ENCODE peak calls at places on chromosomes 13 and 19, in five cellular contexts. L is vagina, U is IMR-90, A is progenitor cell of endocrine pancreas, H is RWPE1. T is an unnamed sample.
A peak's percentile ranks its signal among the peaks of the same experiment; 100 is the strongest.

GRCh38 chr13:30138511-30138910 is 168.8 kb downstream of the KATNAL1 start:
- DNase-seq in L (no peak), U (no peak), A (no peak), H (no peak), T (no peak)

GRCh38 chr13:28059214-28059613 is 41.2 kb downstream of the FLT3 start:
- DNase-seq in L (no peak), U (peak; percentile 15), A (no peak), H (peak; percentile 36), T (peak; percentile 56)

GRCh38 chr19:18894254-18895037 is 1.5 kb downstream of the CERS1 start:
- DNase-seq in L (no peak), U (peak; percentile 35), A (no peak), H (peak; percentile 50), T (peak; percentile 83)

GRCh38 chr13:98326274-98326673 is 149.2 kb upstream of the RNF113B start:
- DNase-seq in L (no peak), U (no peak), A (no peak), H (no peak), T (no peak)

GRCh38 chr13:35599385-35599784 is 122.9 kb upstream of the MAB21L1 start:
- DNase-seq in L (no peak), U (no peak), A (no peak), H (peak; percentile 2), T (no peak)

GRCh38 chr13:39353988-39354387 is 249.0 kb downstream of the LHFPL6 start:
- DNase-seq in L (no peak), U (peak; percentile 65), A (no peak), H (no peak), T (no peak)

GRCh38 chr19:41531438-41532311 is 44.3 kb upstream of the CEACAM21 start:
- DNase-seq in L (no peak), U (peak; percentile 31), A (no peak), H (peak; percentile 60), T (no peak)

GRCh38 chr19:38155453-38155852 is 68.6 kb downstream of the DPF1 start:
- DNase-seq in L (no peak), U (peak; percentile 58), A (no peak), H (no peak), T (no peak)

DNA sequence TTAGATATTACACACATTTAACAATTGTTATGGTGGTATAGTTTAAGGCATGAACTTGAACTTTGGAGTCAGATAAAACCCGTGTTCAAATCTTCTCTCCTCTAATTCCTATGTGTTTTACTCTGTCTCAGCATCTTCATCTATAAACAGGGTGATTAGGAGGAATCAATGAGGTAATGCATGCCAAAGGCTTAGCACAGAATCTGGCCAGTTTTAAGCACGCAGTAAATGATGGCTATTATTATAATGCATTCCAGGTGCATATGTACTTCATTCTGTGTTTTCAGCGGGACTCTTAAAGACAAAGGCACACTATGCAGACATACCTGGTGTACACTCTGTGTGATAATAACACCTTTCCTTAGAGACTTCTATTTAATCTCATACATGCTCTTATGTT is 88.0 kb upstream of the FRY start:
- DNase-seq in L (no peak), U (no peak), A (no peak), H (no peak), T (no peak)
- TF ChIP-seq CTCF in L (no peak), U (no peak), A (no peak), H (no peak), T (no peak)

GRCh38 chr13:55199132-55199531 is 1941.6 kb upstream of the PRR20A start:
- DNase-seq in L (no peak), U (no peak), A (no peak), H (no peak), T (peak; percentile 18)
- TF ChIP-seq CTCF in L (no peak), U (no peak), A (peak; percentile 52), H (no peak), T (no peak)

DNA sequence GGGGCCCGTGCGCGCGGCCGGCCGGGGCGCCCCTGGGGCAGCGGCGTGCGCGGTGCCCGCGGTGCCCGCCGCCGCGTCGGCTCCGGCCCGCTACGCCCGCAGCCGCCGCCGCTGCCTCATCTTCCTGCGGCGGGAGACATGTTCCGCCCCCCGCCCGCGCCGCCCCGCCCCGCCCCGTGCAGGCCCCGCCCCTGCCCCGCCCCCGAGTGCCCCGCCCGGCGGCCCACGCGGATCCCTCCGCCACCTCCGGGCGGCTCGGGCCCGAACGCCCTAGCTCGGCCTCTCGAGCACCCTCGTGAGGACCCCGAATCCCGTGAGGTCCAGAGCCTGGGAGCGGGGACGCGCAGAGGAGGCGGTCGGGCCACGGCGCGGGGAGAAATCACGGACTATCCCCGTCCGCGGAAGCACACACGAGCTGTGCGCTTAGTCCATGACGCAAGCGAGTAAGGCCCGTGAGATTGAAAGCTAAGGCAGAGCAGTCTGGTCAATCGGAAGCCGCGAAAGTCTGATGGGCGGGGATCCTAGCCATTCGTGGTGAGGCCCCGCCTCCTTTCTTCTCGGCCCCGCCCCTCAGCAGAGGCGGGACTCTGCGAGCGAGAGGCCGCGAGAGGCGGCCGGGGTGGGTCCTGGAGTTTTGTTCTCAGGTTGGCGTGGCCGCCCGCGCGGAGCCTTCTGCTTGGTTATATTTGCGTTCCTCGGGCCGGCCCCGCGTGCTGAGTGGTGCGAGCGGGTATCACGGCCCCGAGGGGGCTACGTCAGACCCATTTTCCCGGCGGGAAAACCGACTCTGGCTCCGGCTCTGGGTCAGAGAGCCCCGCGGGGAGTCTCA is at the start of gene TCF3:
- DNase-seq in L (no peak), U (peak; percentile 99), A (peak; percentile 98), H (peak; percentile 99), T (peak; percentile 99)
- TF ChIP-seq CTCF in L (peak; percentile 12), U (no peak), A (no peak), H (no peak), T (no peak)

GRCh38 chr13:105990256-105990958 is 545.1 kb downstream of the EFNB2 start:
- DNase-seq in L (no peak), U (peak; percentile 74), A (no peak), H (peak; percentile 64), T (no peak)
- TF ChIP-seq CTCF in L (no peak), U (no peak), A (no peak), H (no peak), T (no peak)

GRCh38 chr13:99930925-99931324 is 40.6 kb downstream of the ZIC5 start:
- DNase-seq in L (no peak), U (no peak), A (no peak), H (no peak), T (no peak)

GRCh38 chr13:99941086-99941485 is 30.5 kb downstream of the ZIC5 start:
- DNase-seq in L (no peak), U (no peak), A (no peak), H (no peak), T (no peak)

GRCh38 chr13:99932912-99933311 is 38.7 kb downstream of the ZIC5 start:
- DNase-seq in L (no peak), U (no peak), A (no peak), H (no peak), T (no peak)

GRCh38 chr13:99931462-99931861 is 40.1 kb downstream of the ZIC5 start:
- DNase-seq in L (no peak), U (no peak), A (no peak), H (no peak), T (no peak)

DNA sequence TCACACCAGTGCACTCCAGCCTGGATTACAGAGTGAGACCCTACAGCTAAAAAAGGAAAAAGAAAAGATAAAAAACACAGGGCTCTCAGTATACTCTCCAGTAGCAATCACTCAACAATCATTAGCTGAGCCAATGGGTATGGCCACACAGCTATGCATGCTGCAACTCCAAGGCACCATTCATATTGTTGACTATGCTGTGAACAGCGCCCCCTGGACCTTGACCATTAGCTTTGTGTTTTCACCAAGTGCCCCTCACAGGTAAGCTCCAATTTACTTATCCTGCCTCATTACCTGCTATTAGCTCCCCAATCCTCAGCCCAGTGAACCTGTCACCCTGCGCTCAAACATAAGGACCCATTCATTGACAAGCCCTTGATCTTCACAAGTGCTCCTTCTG is 35.8 kb downstream of the ZIC5 start:
- DNase-seq in L (no peak), U (no peak), A (no peak), H (no peak), T (no peak)
- TF ChIP-seq CTCF in L (no peak), U (no peak), A (no peak), H (no peak), T (no peak)

GRCh38 chr13:58999851-59000250 is 1163.9 kb downstream of the DIAPH3 start:
- DNase-seq in L (no peak), U (no peak), A (no peak), H (no peak), T (no peak)

GRCh38 chr13:58994077-58994476 is 1169.7 kb downstream of the DIAPH3 start:
- DNase-seq in L (no peak), U (no peak), A (no peak), H (no peak), T (no peak)

GRCh38 chr13:58992478-58993042 is 1171.2 kb downstream of the DIAPH3 start:
- DNase-seq in L (no peak), U (no peak), A (no peak), H (no peak), T (no peak)

GRCh38 chr13:58991826-58992477 is 1171.8 kb downstream of the DIAPH3 start:
- DNase-seq in L (no peak), U (no peak), A (no peak), H (peak; percentile 5), T (no peak)

GRCh38 chr13:58994778-58995177 is 1169.0 kb downstream of the DIAPH3 start:
- DNase-seq in L (no peak), U (no peak), A (no peak), H (no peak), T (no peak)
- TF ChIP-seq CTCF in L (no peak), U (no peak), A (peak; percentile 28), H (no peak), T (no peak)

GRCh38 chr19:43425567-43426392 is 11.1 kb downstream of the TEX101 start:
- DNase-seq in L (no peak), U (peak; percentile 18), A (no peak), H (no peak), T (no peak)
- TF ChIP-seq CTCF in L (peak; percentile 20), U (peak; percentile 51), A (peak; percentile 50), H (peak; percentile 17), T (peak; percentile 24)